ENCODE peak calls at places on chromosome 1, in eight cellular contexts. C, Q, T, O, N, L, M and S are unnamed samples.

GRCh38 chr1:228379666-228380065 is 27.0 kb downstream of the TRIM11 start:
- DNase-seq in C (no peak), Q (no peak), T (no peak), O (no peak), N (no peak), L (peak), M (no peak), S (no peak)

GRCh38 chr1:161085165-161085564 is 4.2 kb downstream of the NECTIN4 start:
- DNase-seq in C (no peak), Q (no peak), T (no peak), O (peak), N (no peak), L (no peak), M (peak), S (no peak)

GRCh38 chr1:153465728-153466625 is 5.5 kb upstream of the S100A7 start:
- DNase-seq in C (no peak), Q (peak), T (peak), O (peak), N (peak), L (peak), M (peak), S (peak)

GRCh38 chr1:22371408-22371807 is 80.2 kb upstream of the ZBTB40 start:
- DNase-seq in C (no peak), Q (no peak), T (no peak), O (no peak), N (no peak), L (no peak), M (no peak), S (no peak)

GRCh38 chr1:176174108-176174507 is 33.0 kb downstream of the COP1 start:
- DNase-seq in C (no peak), Q (no peak), T (no peak), O (peak), N (no peak), L (no peak), M (peak), S (no peak)

GRCh38 chr1:110618668-110619067 is 12.5 kb upstream of the KCNA2 start:
- DNase-seq in C (no peak), Q (no peak), T (no peak), O (no peak), N (no peak), L (no peak), M (no peak), S (no peak)

GRCh38 chr1:235054961-235055360 is 73.7 kb downstream of the TOMM20 start:
- DNase-seq in C (no peak), Q (no peak), T (no peak), O (no peak), N (no peak), L (peak), M (no peak), S (no peak)

GRCh38 chr1:58695206-58695605 is 4.7 kb downstream of the MYSM1 start:
- DNase-seq in C (no peak), Q (no peak), T (no peak), O (no peak), N (no peak), L (no peak), M (no peak), S (no peak)

GRCh38 chr1:47211796-47212269 is 20.2 kb downstream of the TAL1 start:
- DNase-seq in C (no peak), Q (no peak), T (peak), O (no peak), N (no peak), L (no peak), M (no peak), S (no peak)

GRCh38 chr1:5950994-5951749 is 41.1 kb downstream of the NPHP4 start:
- DNase-seq in C (no peak), Q (no peak), T (no peak), O (no peak), N (peak), L (peak), M (no peak), S (no peak)

GRCh38 chr1:44029260-44029910 is 1.9 kb downstream of the SLC6A9 start:
- DNase-seq in C (no peak), Q (no peak), T (no peak), O (no peak), N (no peak), L (no peak), M (peak), S (no peak)

GRCh38 chr1:64133036-64133435 is 70.4 kb upstream of the UBE2U start:
- DNase-seq in C (peak), Q (peak), T (no peak), O (peak), N (no peak), L (no peak), M (peak), S (peak)

GRCh38 chr1:214043167-214043566 is 55.4 kb downstream of the PROX1 start:
- DNase-seq in C (no peak), Q (no peak), T (no peak), O (no peak), N (no peak), L (no peak), M (no peak), S (no peak)

GRCh38 chr1:208121965-208122364 is 122.2 kb downstream of the PLXNA2 start:
- DNase-seq in C (no peak), Q (no peak), T (no peak), O (no peak), N (no peak), L (no peak), M (no peak), S (no peak)

GRCh38 chr1:100034465-100034864 is 64.7 kb downstream of the SLC35A3 start:
- DNase-seq in C (no peak), Q (peak), T (peak), O (no peak), N (no peak), L (no peak), M (peak), S (no peak)

GRCh38 chr1:24783713-24784112 is 38.5 kb downstream of the CLIC4 start:
- DNase-seq in C (no peak), Q (no peak), T (no peak), O (no peak), N (no peak), L (no peak), M (no peak), S (no peak)

GRCh38 chr1:187605736-187606135 is 777.0 kb downstream of the PLA2G4A start:
- DNase-seq in C (no peak), Q (no peak), T (no peak), O (peak), N (no peak), L (no peak), M (no peak), S (no peak)